ENCODE peak calls at places on chromosome 14, in five cellular contexts. One of them, this sample, is unnamed. For H3K4me1, the result is how much of the 10 kb centered on the place peaks cover.

GRCh38 chr14:22472935-22473854 is 115.8 kb downstream of the DAD1 start:
- DNase-seq in upper lobe of right lung: no peak
- DNase-seq in GM23248: peak
- DNase-seq in PC-3: peak
- DNase-seq in A549: peak
- DNase-seq in this sample: peak

GRCh38 chr14:105419305-105420091 is at the start of gene MTA1:
- DNase-seq in upper lobe of right lung: peak
- DNase-seq in GM23248: peak
- DNase-seq in PC-3: peak
- DNase-seq in A549: no peak
- DNase-seq in this sample: no peak

GRCh38 chr14:57982802-57983201 is 116.9 kb upstream of the SLC35F4 start:
- DNase-seq in GM23248: no peak
- DNase-seq in A549: no peak
- DNase-seq in upper lobe of right lung: peak
- DNase-seq in PC-3: peak
- DNase-seq in this sample: no peak

GRCh38 chr14:99156814-99157213 is 115.2 kb downstream of the BCL11B start:
- DNase-seq in upper lobe of right lung: no peak
- DNase-seq in A549: no peak
- DNase-seq in PC-3: no peak
- DNase-seq in GM23248: no peak
- DNase-seq in this sample: no peak

GRCh38 chr14:30330452-30330851 is 228.5 kb upstream of the G2E3 start:
- DNase-seq in A549: no peak
- DNase-seq in PC-3: peak
- DNase-seq in upper lobe of right lung: no peak
- DNase-seq in GM23248: peak
- DNase-seq in this sample: peak

GRCh38 chr14:64826333-64826732 is 53.4 kb downstream of the SPTB start:
- DNase-seq in A549: no peak
- DNase-seq in PC-3: peak
- DNase-seq in GM23248: peak
- DNase-seq in upper lobe of right lung: no peak
- DNase-seq in this sample: no peak

GRCh38 chr14:72651081-72651480 is 242.8 kb downstream of the DPF3 start:
- DNase-seq in upper lobe of right lung: no peak
- DNase-seq in PC-3: peak
- DNase-seq in GM23248: peak
- DNase-seq in A549: no peak
- DNase-seq in this sample: no peak

GRCh38 chr14:92926180-92926845 is 3.4 kb downstream of the CHGA start:
- DNase-seq in GM23248: no peak
- DNase-seq in A549: no peak
- DNase-seq in upper lobe of right lung: no peak
- DNase-seq in PC-3: no peak
- DNase-seq in this sample: peak

GRCh38 chr14:67557118-67557517 is 24.0 kb downstream of the PLEKHH1 start:
- DNase-seq in A549: peak
- DNase-seq in PC-3: no peak
- DNase-seq in GM23248: no peak
- DNase-seq in upper lobe of right lung: no peak
- DNase-seq in this sample: peak

GRCh38 chr14:106024983-106025604 is 498.7 kb downstream of the TMEM121 start:
- DNase-seq in upper lobe of right lung: no peak
- DNase-seq in PC-3: no peak
- DNase-seq in A549: no peak
- DNase-seq in GM23248: no peak
- DNase-seq in this sample: no peak

GRCh38 chr14:24300326-24300980 is 803 bp downstream of the NOP9 start:
- DNase-seq in PC-3: no peak
- DNase-seq in GM23248: peak
- DNase-seq in A549: no peak
- DNase-seq in upper lobe of right lung: no peak
- DNase-seq in this sample: no peak
- H3K4me1 ChIP-seq in PC-3: under half
- H3K4me1 ChIP-seq in GM23248: under half
- H3K4me1 ChIP-seq in A549: under half
- H3K4me1 ChIP-seq in upper lobe of right lung: under half
- H3K4me1 ChIP-seq in this sample: under half

GRCh38 chr14:55105991-55106390 is 23.1 kb upstream of the LGALS3 start:
- DNase-seq in upper lobe of right lung: no peak
- DNase-seq in PC-3: no peak
- DNase-seq in GM23248: no peak
- DNase-seq in A549: no peak
- DNase-seq in this sample: no peak
- H3K4me1 ChIP-seq in upper lobe of right lung: half or more
- H3K4me1 ChIP-seq in PC-3: half or more
- H3K4me1 ChIP-seq in GM23248: half or more
- H3K4me1 ChIP-seq in A549: under half
- H3K4me1 ChIP-seq in this sample: under half

DNA sequence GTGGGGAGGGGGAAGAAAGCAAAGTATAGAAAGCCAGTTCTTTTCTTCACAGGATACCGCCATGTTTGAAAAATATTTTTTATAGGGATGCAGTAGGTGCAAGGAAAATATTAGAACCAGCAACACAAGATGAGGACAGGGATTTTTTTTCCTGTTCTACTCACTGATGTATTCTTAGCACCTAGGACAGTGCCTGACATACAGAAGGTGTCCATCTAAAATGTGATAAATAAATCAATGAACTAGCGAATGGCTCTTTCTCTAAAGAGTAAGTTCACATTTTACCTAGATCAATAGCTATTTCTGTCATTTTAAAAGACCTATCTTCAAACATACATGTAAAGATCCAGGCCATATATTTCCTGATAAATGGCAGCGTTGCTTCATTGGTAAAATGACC is 18.8 kb downstream of the EGLN3 start:
- DNase-seq in PC-3: no peak
- DNase-seq in GM23248: no peak
- DNase-seq in upper lobe of right lung: no peak
- DNase-seq in A549: no peak
- DNase-seq in this sample: no peak
- H3K4me1 ChIP-seq in PC-3: under half
- H3K4me1 ChIP-seq in GM23248: under half
- H3K4me1 ChIP-seq in upper lobe of right lung: under half
- H3K4me1 ChIP-seq in A549: under half
- H3K4me1 ChIP-seq in this sample: under half

DNA sequence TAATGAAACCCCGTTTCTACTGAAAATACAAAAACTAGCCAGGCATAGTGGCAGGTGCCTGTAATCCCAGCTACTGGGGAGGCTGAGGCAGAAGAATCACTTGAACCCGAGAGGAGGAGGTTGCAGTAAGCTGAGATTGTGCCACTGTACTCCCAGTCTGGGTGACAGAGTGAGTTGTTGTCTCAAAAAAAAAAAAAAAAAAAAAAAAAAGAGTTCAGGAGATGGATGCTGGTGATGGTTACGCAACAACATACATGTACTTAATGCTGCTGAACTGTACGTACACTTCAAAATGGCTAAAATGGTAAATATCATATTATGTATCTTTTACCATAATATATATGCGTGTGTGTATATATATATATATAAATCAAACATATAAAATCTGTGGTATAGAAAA is 29.0 kb downstream of the ACTN1 start:
- DNase-seq in GM23248: peak
- DNase-seq in A549: peak
- DNase-seq in PC-3: no peak
- DNase-seq in upper lobe of right lung: no peak
- DNase-seq in this sample: no peak
- H3K4me1 ChIP-seq in GM23248: half or more
- H3K4me1 ChIP-seq in A549: half or more
- H3K4me1 ChIP-seq in PC-3: under half
- H3K4me1 ChIP-seq in upper lobe of right lung: half or more
- H3K4me1 ChIP-seq in this sample: half or more

GRCh38 chr14:95488376-95489162 is 27.9 kb downstream of the SYNE3 start:
- DNase-seq in A549: no peak
- DNase-seq in upper lobe of right lung: no peak
- DNase-seq in PC-3: no peak
- DNase-seq in GM23248: peak
- DNase-seq in this sample: no peak

GRCh38 chr14:95489163-95489887 is 27.1 kb downstream of the SYNE3 start:
- DNase-seq in PC-3: no peak
- DNase-seq in upper lobe of right lung: no peak
- DNase-seq in GM23248: no peak
- DNase-seq in A549: no peak
- DNase-seq in this sample: no peak

GRCh38 chr14:95485222-95485819 is 31.1 kb downstream of the SYNE3 start:
- DNase-seq in GM23248: no peak
- DNase-seq in A549: no peak
- DNase-seq in upper lobe of right lung: no peak
- DNase-seq in PC-3: no peak
- DNase-seq in this sample: no peak

GRCh38 chr14:95486875-95487668 is 29.4 kb downstream of the SYNE3 start:
- DNase-seq in PC-3: no peak
- DNase-seq in upper lobe of right lung: no peak
- DNase-seq in GM23248: no peak
- DNase-seq in A549: no peak
- DNase-seq in this sample: no peak

DNA sequence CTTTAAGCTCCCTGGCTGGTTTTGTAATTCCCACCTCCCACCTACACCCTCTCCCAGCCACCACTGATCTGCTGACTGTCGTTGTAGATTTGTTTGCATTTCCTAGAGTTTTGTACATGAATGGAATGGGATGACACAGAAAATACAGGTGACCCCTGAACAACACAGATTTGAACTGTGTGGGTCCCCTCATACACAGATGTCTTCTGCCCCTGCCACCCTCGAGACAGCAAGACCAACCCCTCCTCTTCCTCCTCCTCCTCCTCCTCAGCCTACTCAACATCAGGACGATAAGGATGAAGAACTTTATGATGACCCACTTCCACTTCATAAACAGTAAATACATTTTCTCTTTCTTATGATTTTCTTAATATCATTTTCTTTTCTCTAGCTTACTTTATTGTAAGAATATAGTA is 28.8 kb downstream of the SYNE3 start:
- DNase-seq in PC-3: no peak
- DNase-seq in upper lobe of right lung: no peak
- DNase-seq in GM23248: no peak
- DNase-seq in A549: no peak
- DNase-seq in this sample: no peak
- H3K4me1 ChIP-seq in PC-3: under half
- H3K4me1 ChIP-seq in upper lobe of right lung: under half
- H3K4me1 ChIP-seq in GM23248: under half
- H3K4me1 ChIP-seq in A549: under half
- H3K4me1 ChIP-seq in this sample: under half

GRCh38 chr14:95137164-95137803 is 20.0 kb downstream of the DICER1 start:
- DNase-seq in GM23248: no peak
- DNase-seq in A549: no peak
- DNase-seq in PC-3: no peak
- DNase-seq in upper lobe of right lung: no peak
- DNase-seq in this sample: no peak

GRCh38 chr14:95140060-95140858 is 17.1 kb downstream of the DICER1 start:
- DNase-seq in GM23248: peak
- DNase-seq in PC-3: peak
- DNase-seq in A549: no peak
- DNase-seq in upper lobe of right lung: no peak
- DNase-seq in this sample: peak

GRCh38 chr14:95136631-95137030 is 20.7 kb downstream of the DICER1 start:
- DNase-seq in GM23248: no peak
- DNase-seq in upper lobe of right lung: no peak
- DNase-seq in A549: no peak
- DNase-seq in PC-3: no peak
- DNase-seq in this sample: no peak

GRCh38 chr14:95137804-95138167 is 19.5 kb downstream of the DICER1 start:
- DNase-seq in upper lobe of right lung: no peak
- DNase-seq in GM23248: no peak
- DNase-seq in A549: no peak
- DNase-seq in PC-3: peak
- DNase-seq in this sample: no peak

GRCh38 chr14:95138876-95139275 is 18.5 kb downstream of the DICER1 start:
- DNase-seq in upper lobe of right lung: no peak
- DNase-seq in A549: no peak
- DNase-seq in PC-3: no peak
- DNase-seq in GM23248: peak
- DNase-seq in this sample: no peak
- H3K4me1 ChIP-seq in upper lobe of right lung: half or more
- H3K4me1 ChIP-seq in A549: under half
- H3K4me1 ChIP-seq in PC-3: under half
- H3K4me1 ChIP-seq in GM23248: under half
- H3K4me1 ChIP-seq in this sample: under half

GRCh38 chr14:79916281-79916680 is 295.0 kb downstream of the DIO2 start:
- DNase-seq in upper lobe of right lung: no peak
- DNase-seq in A549: no peak
- DNase-seq in PC-3: no peak
- DNase-seq in GM23248: no peak
- DNase-seq in this sample: no peak
- H3K4me1 ChIP-seq in upper lobe of right lung: under half
- H3K4me1 ChIP-seq in A549: under half
- H3K4me1 ChIP-seq in PC-3: under half
- H3K4me1 ChIP-seq in GM23248: under half
- H3K4me1 ChIP-seq in this sample: under half

GRCh38 chr14:62943202-62943601 is 102.1 kb downstream of the KCNH5 start:
- DNase-seq in GM23248: no peak
- DNase-seq in PC-3: no peak
- DNase-seq in A549: no peak
- DNase-seq in upper lobe of right lung: no peak
- DNase-seq in this sample: no peak

GRCh38 chr14:62939970-62940369 is 105.3 kb downstream of the KCNH5 start:
- DNase-seq in upper lobe of right lung: no peak
- DNase-seq in A549: no peak
- DNase-seq in PC-3: no peak
- DNase-seq in GM23248: no peak
- DNase-seq in this sample: no peak

GRCh38 chr14:62934439-62934838 is 110.8 kb downstream of the KCNH5 start:
- DNase-seq in upper lobe of right lung: no peak
- DNase-seq in A549: no peak
- DNase-seq in PC-3: no peak
- DNase-seq in GM23248: no peak
- DNase-seq in this sample: no peak

GRCh38 chr14:62938774-62939173 is 106.5 kb downstream of the KCNH5 start:
- DNase-seq in PC-3: no peak
- DNase-seq in upper lobe of right lung: no peak
- DNase-seq in A549: no peak
- DNase-seq in GM23248: no peak
- DNase-seq in this sample: no peak
- H3K4me1 ChIP-seq in PC-3: under half
- H3K4me1 ChIP-seq in upper lobe of right lung: under half
- H3K4me1 ChIP-seq in A549: under half
- H3K4me1 ChIP-seq in GM23248: under half
- H3K4me1 ChIP-seq in this sample: under half